ENCODE peak calls at places on chromosomes 6 and 20, in nine cellular contexts. One of them, this sample, is unnamed.

GRCh38 chr20:63739129-63740069 is at the start of gene SLC2A4RG:
- DNase-seq in T-cell: peak
- DNase-seq in kidney epithelial cell: no peak
- DNase-seq in stimulated activated naive CD8-positive, alpha-beta T cell treated with anti-CD3 and anti-CD28 coated beads, Interleukin-15, Interleukin-2, amounts not matched to agents 100 U/mL and 50 U/mL, for 24 hours: peak
- DNase-seq in AG20443: peak
- DNase-seq in AG04450: no peak
- DNase-seq in fibroblast of mammary gland: peak
- DNase-seq in HCT116: no peak
- DNase-seq in AG08396: peak
- DNase-seq in this sample: peak

GRCh38 chr6:118103381-118104105 is 196.5 kb downstream of the SLC35F1 start:
- DNase-seq in fibroblast of mammary gland: no peak
- DNase-seq in HCT116: no peak
- DNase-seq in T-cell: no peak
- DNase-seq in AG20443: no peak
- DNase-seq in stimulated activated naive CD8-positive, alpha-beta T cell treated with anti-CD3 and anti-CD28 coated beads, Interleukin-15, Interleukin-2, amounts not matched to agents 100 U/mL and 50 U/mL, for 24 hours: no peak
- DNase-seq in AG04450: no peak
- DNase-seq in kidney epithelial cell: no peak
- DNase-seq in AG08396: no peak
- DNase-seq in this sample: no peak

GRCh38 chr6:133242761-133243590 is 1.8 kb downstream of the EYA4 start:
- DNase-seq in T-cell: no peak
- DNase-seq in fibroblast of mammary gland: no peak
- DNase-seq in HCT116: no peak
- DNase-seq in AG04450: no peak
- DNase-seq in AG08396: peak
- DNase-seq in stimulated activated naive CD8-positive, alpha-beta T cell treated with anti-CD3 and anti-CD28 coated beads, Interleukin-15, Interleukin-2, amounts not matched to agents 100 U/mL and 50 U/mL, for 24 hours: no peak
- DNase-seq in kidney epithelial cell: no peak
- DNase-seq in AG20443: no peak
- DNase-seq in this sample: no peak

GRCh38 chr20:35883778-35884540 is 70.3 kb downstream of the SCAND1 start:
- DNase-seq in fibroblast of mammary gland: peak
- DNase-seq in AG08396: peak
- DNase-seq in kidney epithelial cell: peak
- DNase-seq in T-cell: peak
- DNase-seq in AG04450: peak
- DNase-seq in stimulated activated naive CD8-positive, alpha-beta T cell treated with anti-CD3 and anti-CD28 coated beads, Interleukin-15, Interleukin-2, amounts not matched to agents 100 U/mL and 50 U/mL, for 24 hours: peak
- DNase-seq in AG20443: peak
- DNase-seq in HCT116: peak
- DNase-seq in this sample: peak

GRCh38 chr6:55888917-55889316 is 13.5 kb upstream of the BMP5 start:
- DNase-seq in AG20443: no peak
- DNase-seq in fibroblast of mammary gland: no peak
- DNase-seq in AG04450: no peak
- DNase-seq in stimulated activated naive CD8-positive, alpha-beta T cell treated with anti-CD3 and anti-CD28 coated beads, Interleukin-15, Interleukin-2, amounts not matched to agents 100 U/mL and 50 U/mL, for 24 hours: no peak
- DNase-seq in HCT116: no peak
- DNase-seq in T-cell: no peak
- DNase-seq in AG08396: no peak
- DNase-seq in kidney epithelial cell: no peak
- DNase-seq in this sample: no peak

GRCh38 chr6:46993846-46994245 is 48.3 kb downstream of the ADGRF1 start:
- DNase-seq in kidney epithelial cell: peak
- DNase-seq in AG08396: peak
- DNase-seq in HCT116: peak
- DNase-seq in stimulated activated naive CD8-positive, alpha-beta T cell treated with anti-CD3 and anti-CD28 coated beads, Interleukin-15, Interleukin-2, amounts not matched to agents 100 U/mL and 50 U/mL, for 24 hours: no peak
- DNase-seq in AG04450: peak
- DNase-seq in AG20443: peak
- DNase-seq in T-cell: no peak
- DNase-seq in fibroblast of mammary gland: peak
- DNase-seq in this sample: peak

GRCh38 chr6:92504509-92504908 is 914.9 kb downstream of the EPHA7 start:
- DNase-seq in AG20443: no peak
- DNase-seq in HCT116: no peak
- DNase-seq in T-cell: no peak
- DNase-seq in fibroblast of mammary gland: no peak
- DNase-seq in stimulated activated naive CD8-positive, alpha-beta T cell treated with anti-CD3 and anti-CD28 coated beads, Interleukin-15, Interleukin-2, amounts not matched to agents 100 U/mL and 50 U/mL, for 24 hours: no peak
- DNase-seq in AG04450: no peak
- DNase-seq in AG08396: no peak
- DNase-seq in kidney epithelial cell: no peak
- DNase-seq in this sample: no peak

GRCh38 chr6:151916680-151917164 is 109.2 kb downstream of the ESR1 start:
- DNase-seq in AG20443: peak
- DNase-seq in stimulated activated naive CD8-positive, alpha-beta T cell treated with anti-CD3 and anti-CD28 coated beads, Interleukin-15, Interleukin-2, amounts not matched to agents 100 U/mL and 50 U/mL, for 24 hours: no peak
- DNase-seq in AG08396: peak
- DNase-seq in HCT116: no peak
- DNase-seq in fibroblast of mammary gland: peak
- DNase-seq in T-cell: no peak
- DNase-seq in AG04450: no peak
- DNase-seq in kidney epithelial cell: no peak
- DNase-seq in this sample: peak

This sample was measured in amniotic epithelial cell.